ENCODE peak calls at places on chromosomes 6 and 20, in eight cellular contexts. W is GM12878, Y is transverse colon, N is SK-N-SH, O is H1, A is sigmoid colon, D is HCT116, J is spleen. P is an unnamed sample.

GRCh38 chr6:136784910-136785746 is 7.1 kb downstream of the MAP3K5 start:
- DNase-seq in W (no peak), Y (peak), A (peak), O (no peak), D (no peak), J (peak), N (no peak), P (peak)

GRCh38 chr6:41785689-41786450 is 1.6 kb upstream of the TOMM6 start:
- DNase-seq in J (no peak), D (no peak), N (no peak), Y (peak), O (no peak), W (no peak), A (no peak), P (no peak)

GRCh38 chr20:20706285-20706684 is 6.2 kb downstream of the RALGAPA2 start:
- DNase-seq in J (no peak), A (no peak), O (no peak), Y (no peak), N (no peak), W (no peak), D (no peak), P (peak)

GRCh38 chr6:75349262-75349984 is 64.8 kb upstream of the TMEM30A start:
- DNase-seq in D (no peak), W (no peak), A (no peak), Y (no peak), N (peak), O (no peak), J (no peak), P (no peak)

GRCh38 chr20:43949741-43950618 is 35.3 kb downstream of the TOX2 start:
- DNase-seq in N (peak), O (no peak), J (peak), D (no peak), Y (peak), A (no peak), W (peak), P (peak)

GRCh38 chr6:56483929-56484328 is 158.8 kb downstream of the DST start:
- DNase-seq in Y (no peak), O (no peak), A (no peak), W (no peak), D (no peak), J (no peak), N (no peak), P (no peak)

GRCh38 chr6:97068211-97068610 is 143.7 kb downstream of the KLHL32 start:
- DNase-seq in N (peak), J (no peak), W (no peak), O (no peak), A (no peak), Y (no peak), D (peak), P (no peak)

GRCh38 chr6:145241039-145241438 is 494.3 kb downstream of the EPM2A start:
- DNase-seq in N (no peak), D (no peak), A (no peak), W (no peak), J (no peak), Y (no peak), O (no peak), P (no peak)

GRCh38 chr20:15045246-15045645 is 707.8 kb upstream of the FLRT3 start:
- DNase-seq in N (no peak), J (no peak), Y (no peak), A (peak), D (no peak), O (no peak), W (no peak), P (no peak)

GRCh38 chr6:92770540-92770939 is 648.8 kb downstream of the EPHA7 start:
- DNase-seq in N (no peak), D (no peak), O (no peak), A (no peak), J (no peak), Y (no peak), W (no peak), P (no peak)

GRCh38 chr6:33000053-33000452 is 9.3 kb downstream of the HLA-DOA start:
- DNase-seq in D (peak), N (no peak), A (no peak), J (no peak), O (peak), Y (no peak), W (no peak), P (peak)

GRCh38 chr6:110720066-110720465 is 95.2 kb downstream of the CDK19 start:
- DNase-seq in D (no peak), O (no peak), J (no peak), A (no peak), Y (no peak), W (no peak), N (no peak), P (no peak)

GRCh38 chr6:6661684-6662083 is 73.2 kb downstream of the LY86 start:
- DNase-seq in Y (peak), A (peak), W (no peak), N (peak), D (no peak), J (no peak), O (no peak), P (peak)

GRCh38 chr6:3847521-3847920 is 1.7 kb upstream of the FAM50B start:
- DNase-seq in O (no peak), W (no peak), N (no peak), Y (no peak), A (no peak), J (no peak), D (no peak), P (no peak)

GRCh38 chr6:165049362-165049761 is 260.0 kb downstream of the C6orf118 start:
- DNase-seq in D (peak), Y (no peak), A (no peak), W (no peak), O (peak), J (no peak), N (peak), P (no peak)

GRCh38 chr6:105851181-105851580 is 235.0 kb upstream of the PRDM1 start:
- DNase-seq in W (no peak), O (no peak), Y (no peak), D (no peak), J (no peak), A (no peak), N (no peak), P (no peak)

GRCh38 chr6:132973556-132973993 is 159.2 kb downstream of the RPS12 start:
- DNase-seq in N (peak), A (no peak), W (no peak), D (no peak), J (no peak), Y (no peak), O (no peak), P (no peak)

GRCh38 chr6:54057068-54057467 is 54.2 kb upstream of the MLIP start:
- DNase-seq in D (no peak), Y (no peak), A (no peak), O (no peak), J (no peak), W (no peak), N (no peak), P (no peak)

GRCh38 chr6:149088361-149088760 is 229.2 kb upstream of the TAB2 start:
- DNase-seq in D (no peak), Y (no peak), O (no peak), W (no peak), N (no peak), J (no peak), A (no peak), P (no peak)

GRCh38 chr20:24872291-24873014 is 76.6 kb upstream of the CST7 start:
- DNase-seq in W (no peak), Y (no peak), D (no peak), O (no peak), A (peak), J (no peak), N (peak), P (no peak)

GRCh38 chr6:159655409-159655988 is 37.5 kb downstream of the SOD2 start:
- DNase-seq in N (no peak), J (no peak), W (no peak), Y (no peak), D (no peak), O (no peak), A (no peak), P (no peak)

GRCh38 chr6:81486234-81486633 is 266.2 kb downstream of the TENT5A start:
- DNase-seq in J (no peak), W (no peak), O (no peak), A (no peak), Y (no peak), D (no peak), N (no peak), P (no peak)

GRCh38 chr20:13121840-13122515 is 99.1 kb upstream of the ISM1 start:
- DNase-seq in A (no peak), J (no peak), D (no peak), N (no peak), Y (no peak), W (no peak), O (no peak), P (no peak)

GRCh38 chr6:145028144-145028818 is 707.0 kb downstream of the EPM2A start:
- DNase-seq in N (peak), A (no peak), Y (no peak), W (no peak), D (peak), O (no peak), J (no peak), P (no peak)

GRCh38 chr20:58407201-58407873 is 18.3 kb downstream of the VAPB start:
- DNase-seq in A (no peak), D (no peak), W (no peak), J (no peak), Y (no peak), O (no peak), N (no peak), P (no peak)

GRCh38 chr20:40680560-40680959 is 8.5 kb downstream of the MAFB start:
- DNase-seq in Y (no peak), W (peak), D (no peak), N (no peak), J (no peak), O (no peak), A (no peak), P (no peak)

GRCh38 chr20:63291811-63292210 is 1.2 kb upstream of the COL20A1 start:
- DNase-seq in Y (no peak), N (no peak), D (no peak), W (no peak), O (no peak), A (no peak), J (no peak), P (no peak)

GRCh38 chr20:63289311-63290135 is 3.5 kb upstream of the COL20A1 start:
- DNase-seq in O (no peak), W (no peak), A (no peak), J (no peak), Y (no peak), N (no peak), D (no peak), P (no peak)

GRCh38 chr20:63292292-63292701 is 689 bp upstream of the COL20A1 start:
- DNase-seq in N (no peak), D (no peak), O (no peak), J (no peak), W (no peak), Y (no peak), A (no peak), P (no peak)

GRCh38 chr20:63290136-63290676 is 2.8 kb upstream of the COL20A1 start:
- DNase-seq in W (no peak), O (no peak), J (no peak), A (no peak), D (no peak), N (no peak), Y (no peak), P (no peak)

GRCh38 chr20:63290677-63291472 is 2.1 kb upstream of the COL20A1 start:
- DNase-seq in O (peak), Y (peak), J (no peak), N (peak), D (peak), A (no peak), W (no peak), P (peak)
- TF ChIP-seq POLR2AphosphoS5 in O (no peak), Y (no peak), J (peak), N (no peak), D (no peak), A (no peak), W (no peak), P (no peak)

GRCh38 chr6:26016326-26017275 is 54.0 kb downstream of the TRIM38 start:
- DNase-seq in N (no peak), J (no peak), Y (no peak), D (no peak), W (no peak), A (no peak), O (no peak), P (no peak)

GRCh38 chr6:26019261-26019845 is 56.8 kb downstream of the TRIM38 start:
- DNase-seq in O (no peak), W (no peak), A (no peak), D (no peak), N (peak), Y (no peak), J (no peak), P (no peak)

GRCh38 chr6:26020983-26021349 is 58.4 kb downstream of the TRIM38 start:
- DNase-seq in Y (peak), D (peak), A (peak), J (peak), O (no peak), W (no peak), N (no peak), P (peak)

GRCh38 chr6:26020291-26020982 is 57.8 kb downstream of the TRIM38 start:
- DNase-seq in D (peak), W (peak), A (peak), N (peak), Y (peak), J (peak), O (no peak), P (peak)

DNA sequence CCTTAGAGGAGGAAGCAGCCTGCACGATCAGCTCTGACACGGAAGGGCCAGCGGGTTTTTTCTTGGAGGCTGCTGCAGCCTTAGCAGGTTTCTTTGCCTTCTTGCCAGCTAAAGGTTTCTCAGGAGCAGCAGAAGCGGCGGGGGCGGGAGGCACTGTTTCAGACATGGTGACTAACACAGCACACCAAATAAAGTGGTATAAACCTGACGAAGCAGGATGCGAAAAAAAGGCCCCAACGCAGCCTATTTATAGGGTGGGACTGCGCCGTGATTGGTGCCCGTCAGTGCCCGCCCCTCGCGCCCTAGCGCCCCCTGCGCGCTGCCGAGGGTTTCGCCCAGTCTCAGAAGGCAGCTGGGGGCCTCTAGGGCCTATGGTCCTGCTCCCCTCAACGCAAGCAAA is 55.0 kb downstream of the TRIM38 start:
- DNase-seq in O (no peak), Y (peak), A (peak), W (no peak), J (peak), N (no peak), D (no peak), P (peak)
- H3K27ac ChIP-seq in O (peak), Y (peak), A (peak), W (no peak), J (peak), N (no peak), D (no peak), P (peak)

GRCh38 chr20:57176842-57177241 is 89.6 kb downstream of the BMP7 start:
- DNase-seq in O (no peak), W (no peak), J (no peak), N (no peak), D (no peak), Y (no peak), A (no peak), P (no peak)
- TF ChIP-seq POLR2AphosphoS5 in O (no peak), W (no peak), J (no peak), N (no peak), D (no peak), Y (no peak), A (no peak), P (no peak)

GRCh38 chr6:31778193-31778592 is 1.1 kb upstream of the VWA7 start:
- DNase-seq in N (no peak), A (no peak), O (no peak), J (no peak), W (no peak), Y (no peak), D (no peak), P (no peak)
- H3K27ac ChIP-seq in N (no peak), A (no peak), O (no peak), J (no peak), W (no peak), Y (no peak), D (peak), P (peak)

GRCh38 chr6:72619883-72620696 is 1.8 kb upstream of the KCNQ5 start:
- DNase-seq in W (peak), J (peak), N (peak), O (no peak), A (no peak), D (no peak), Y (peak), P (peak)
- TF ChIP-seq POLR2AphosphoS5 in W (peak), J (peak), N (no peak), O (no peak), A (no peak), D (no peak), Y (no peak), P (no peak)

GRCh38 chr20:37364927-37365272 is 19.0 kb downstream of the SRC start:
- DNase-seq in D (no peak), W (no peak), A (peak), Y (no peak), O (no peak), J (no peak), N (no peak), P (no peak)

GRCh38 chr20:37365760-37366638 is 20.1 kb downstream of the SRC start:
- DNase-seq in D (no peak), O (no peak), N (no peak), Y (no peak), A (peak), J (no peak), W (peak), P (no peak)

GRCh38 chr20:37364013-37364926 is 18.3 kb downstream of the SRC start:
- DNase-seq in O (no peak), W (no peak), N (no peak), D (no peak), A (peak), Y (no peak), J (peak), P (no peak)

GRCh38 chr20:37369846-37370245 is 23.9 kb downstream of the SRC start:
- DNase-seq in W (no peak), A (peak), N (no peak), D (no peak), Y (no peak), J (peak), O (no peak), P (no peak)

GRCh38 chr20:37366749-37367148 is 20.8 kb downstream of the SRC start:
- DNase-seq in D (no peak), Y (no peak), O (no peak), J (no peak), W (no peak), A (no peak), N (no peak), P (no peak)
- H3K27ac ChIP-seq in D (no peak), Y (no peak), O (no peak), J (peak), W (peak), A (peak), N (no peak), P (no peak)

GRCh38 chr20:42074944-42075343 is 456.8 kb upstream of the CHD6 start:
- DNase-seq in A (no peak), N (no peak), W (no peak), J (no peak), O (no peak), D (no peak), Y (no peak), P (no peak)
- TF ChIP-seq POLR2AphosphoS5 in A (no peak), N (no peak), W (no peak), J (no peak), O (no peak), D (no peak), Y (no peak), P (no peak)

DNA sequence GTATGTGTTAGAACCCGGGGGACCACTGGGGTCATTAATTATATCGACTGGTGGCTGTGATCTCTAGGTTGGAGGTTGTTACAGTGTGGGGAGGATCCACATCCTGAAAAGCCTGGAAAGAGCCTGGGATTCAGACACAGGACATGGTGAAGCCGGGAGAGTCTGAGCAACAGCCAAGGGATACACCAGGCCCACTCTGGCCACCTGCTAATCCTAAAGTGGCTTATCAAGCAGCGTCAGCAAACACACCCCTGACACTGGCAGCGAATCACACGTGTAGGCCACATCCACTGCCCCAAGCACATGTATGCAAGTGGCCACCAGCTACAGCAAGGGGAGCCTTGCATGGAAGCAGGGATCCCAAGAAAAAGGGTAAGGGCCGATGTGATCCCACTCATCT is 41.0 kb downstream of the GFOD1 start:
- DNase-seq in Y (no peak), J (no peak), A (no peak), N (no peak), D (no peak), O (no peak), W (no peak), P (no peak)
- H3K27ac ChIP-seq in Y (peak), J (peak), A (peak), N (no peak), D (no peak), O (no peak), W (no peak), P (peak)

GRCh38 chr20:62301111-62301668 is 1.6 kb upstream of the ADRM1 start:
- DNase-seq in Y (no peak), N (no peak), W (no peak), A (no peak), D (no peak), O (no peak), J (no peak), P (no peak)

GRCh38 chr20:62302341-62303048 is at the start of gene ADRM1:
- DNase-seq in O (peak), W (peak), N (peak), D (peak), A (peak), Y (peak), J (peak), P (peak)

GRCh38 chr20:62303049-62303326 is 191 bp downstream of the ADRM1 start:
- DNase-seq in Y (no peak), O (no peak), D (no peak), N (no peak), J (no peak), A (no peak), W (no peak), P (no peak)

GRCh38 chr20:62300319-62300718 is 2.5 kb upstream of the ADRM1 start:
- DNase-seq in W (no peak), N (no peak), O (no peak), D (no peak), J (no peak), Y (no peak), A (no peak), P (no peak)

DNA sequence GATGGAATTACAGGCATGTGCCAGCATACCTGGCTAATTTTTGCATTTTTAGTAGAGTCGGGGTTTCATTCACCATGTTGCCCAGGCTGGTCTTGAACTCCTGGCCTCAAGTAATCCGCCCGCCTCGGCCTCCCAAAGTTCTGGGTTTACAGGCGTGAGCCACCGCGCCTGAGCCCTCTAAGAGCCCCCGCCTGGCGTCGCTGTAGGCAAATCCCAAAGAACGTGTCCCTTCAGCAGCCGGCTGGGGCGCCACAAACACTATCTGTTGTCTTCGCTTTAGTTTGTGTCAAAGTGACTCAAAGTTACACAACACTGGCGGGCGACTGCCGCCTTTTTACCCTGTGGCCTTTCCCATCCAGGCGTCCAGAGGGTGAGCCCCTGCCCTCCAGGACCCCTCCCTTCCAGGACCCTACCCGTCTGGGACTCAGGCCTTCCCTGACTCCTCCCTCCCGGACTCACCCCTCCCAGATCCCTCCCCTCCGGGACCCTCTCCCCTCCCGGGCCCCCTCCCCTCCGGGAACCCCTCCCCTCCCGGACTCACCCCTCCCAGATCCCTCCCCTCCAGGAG is 940 bp upstream of the ADRM1 start:
- DNase-seq in W (peak), O (peak), D (peak), A (peak), J (peak), N (peak), Y (peak), P (peak)
- TF ChIP-seq POLR2AphosphoS5 in W (no peak), O (no peak), D (peak), A (peak), J (peak), N (peak), Y (peak), P (peak)

GRCh38 chr6:143555582-143555981 is 44.1 kb upstream of the FUCA2 start:
- DNase-seq in J (no peak), N (no peak), D (no peak), W (no peak), A (no peak), O (no peak), Y (no peak), P (no peak)
- H3K27ac ChIP-seq in J (no peak), N (peak), D (no peak), W (no peak), A (no peak), O (no peak), Y (no peak), P (no peak)

P was measured in stomach.